ENCODE peak calls at places on chromosomes 2 and 18, in ten cellular contexts. One of them, this sample, is unnamed.

GRCh38 chr2:239534581-239535412 is 134.0 kb upstream of the HDAC4 start:
- DNase-seq in iPS DF 6.9: no peak
- DNase-seq in aorta: no peak
- DNase-seq in CD4-positive, alpha-beta T cell: no peak
- DNase-seq in fibroblast of lung: no peak
- DNase-seq in H1: no peak
- DNase-seq in A549: no peak
- DNase-seq in psoas muscle: no peak
- DNase-seq in stomach: no peak
- DNase-seq in right cardiac atrium: no peak
- DNase-seq in this sample: no peak

GRCh38 chr2:152098798-152099654 is at the start of gene CACNB4:
- DNase-seq in iPS DF 6.9: no peak
- DNase-seq in aorta: peak
- DNase-seq in CD4-positive, alpha-beta T cell: no peak
- DNase-seq in fibroblast of lung: no peak
- DNase-seq in H1: peak
- DNase-seq in A549: peak
- DNase-seq in psoas muscle: no peak
- DNase-seq in stomach: peak
- DNase-seq in right cardiac atrium: peak
- DNase-seq in this sample: no peak

GRCh38 chr2:96251721-96252292 is 14.0 kb downstream of the TMEM127 start:
- DNase-seq in iPS DF 6.9: no peak
- DNase-seq in aorta: peak
- DNase-seq in CD4-positive, alpha-beta T cell: no peak
- DNase-seq in fibroblast of lung: peak
- DNase-seq in H1: no peak
- DNase-seq in A549: peak
- DNase-seq in psoas muscle: peak
- DNase-seq in stomach: peak
- DNase-seq in right cardiac atrium: peak
- DNase-seq in this sample: no peak

GRCh38 chr18:59994357-59994756 is 94.6 kb downstream of the PMAIP1 start:
- DNase-seq in iPS DF 6.9: no peak
- DNase-seq in aorta: no peak
- DNase-seq in CD4-positive, alpha-beta T cell: no peak
- DNase-seq in fibroblast of lung: no peak
- DNase-seq in H1: no peak
- DNase-seq in A549: no peak
- DNase-seq in psoas muscle: no peak
- DNase-seq in stomach: no peak
- DNase-seq in right cardiac atrium: no peak
- DNase-seq in this sample: no peak

GRCh38 chr2:217551229-217551909 is 451.4 kb downstream of the TNS1 start:
- DNase-seq in iPS DF 6.9: no peak
- DNase-seq in aorta: no peak
- DNase-seq in CD4-positive, alpha-beta T cell: no peak
- DNase-seq in fibroblast of lung: peak
- DNase-seq in H1: no peak
- DNase-seq in A549: peak
- DNase-seq in psoas muscle: no peak
- DNase-seq in stomach: no peak
- DNase-seq in right cardiac atrium: no peak
- DNase-seq in this sample: no peak

GRCh38 chr2:3007135-3007534 is 370.5 kb downstream of the EIPR1 start:
- DNase-seq in iPS DF 6.9: no peak
- DNase-seq in aorta: no peak
- DNase-seq in CD4-positive, alpha-beta T cell: no peak
- DNase-seq in fibroblast of lung: no peak
- DNase-seq in H1: no peak
- DNase-seq in A549: no peak
- DNase-seq in psoas muscle: no peak
- DNase-seq in stomach: no peak
- DNase-seq in right cardiac atrium: no peak
- DNase-seq in this sample: no peak

GRCh38 chr2:236554629-236555282 is 14.9 kb upstream of the ACKR3 start:
- DNase-seq in iPS DF 6.9: no peak
- DNase-seq in aorta: no peak
- DNase-seq in CD4-positive, alpha-beta T cell: no peak
- DNase-seq in fibroblast of lung: no peak
- DNase-seq in H1: no peak
- DNase-seq in A549: no peak
- DNase-seq in psoas muscle: no peak
- DNase-seq in stomach: no peak
- DNase-seq in right cardiac atrium: peak
- DNase-seq in this sample: no peak

GRCh38 chr2:25354116-25354515 is 12.4 kb upstream of the DNMT3A start:
- DNase-seq in iPS DF 6.9: no peak
- DNase-seq in aorta: no peak
- DNase-seq in CD4-positive, alpha-beta T cell: no peak
- DNase-seq in fibroblast of lung: no peak
- DNase-seq in H1: no peak
- DNase-seq in A549: no peak
- DNase-seq in psoas muscle: peak
- DNase-seq in stomach: no peak
- DNase-seq in right cardiac atrium: no peak
- DNase-seq in this sample: no peak

GRCh38 chr2:222307978-222308479 is 9.2 kb upstream of the PAX3 start:
- DNase-seq in iPS DF 6.9: no peak
- DNase-seq in aorta: no peak
- DNase-seq in CD4-positive, alpha-beta T cell: no peak
- DNase-seq in fibroblast of lung: no peak
- DNase-seq in H1: peak
- DNase-seq in A549: no peak
- DNase-seq in psoas muscle: no peak
- DNase-seq in stomach: no peak
- DNase-seq in right cardiac atrium: no peak
- DNase-seq in this sample: no peak

GRCh38 chr18:75915941-75916640 is 488.6 kb upstream of the SMIM21 start:
- DNase-seq in iPS DF 6.9: peak
- DNase-seq in aorta: no peak
- DNase-seq in CD4-positive, alpha-beta T cell: no peak
- DNase-seq in fibroblast of lung: peak
- DNase-seq in H1: peak
- DNase-seq in A549: no peak
- DNase-seq in psoas muscle: no peak
- DNase-seq in stomach: no peak
- DNase-seq in right cardiac atrium: peak
- DNase-seq in this sample: no peak

GRCh38 chr18:76494181-76494540 is 881 bp downstream of the ZNF516 start:
- DNase-seq in iPS DF 6.9: no peak
- DNase-seq in aorta: peak
- DNase-seq in CD4-positive, alpha-beta T cell: no peak
- DNase-seq in fibroblast of lung: peak
- DNase-seq in H1: no peak
- DNase-seq in A549: peak
- DNase-seq in psoas muscle: peak
- DNase-seq in stomach: no peak
- DNase-seq in right cardiac atrium: peak
- DNase-seq in this sample: no peak

GRCh38 chr2:8676191-8676914 is 5.5 kb upstream of the ID2 start:
- DNase-seq in iPS DF 6.9: no peak
- DNase-seq in aorta: peak
- DNase-seq in CD4-positive, alpha-beta T cell: no peak
- DNase-seq in fibroblast of lung: peak
- DNase-seq in H1: peak
- DNase-seq in A549: no peak
- DNase-seq in psoas muscle: peak
- DNase-seq in stomach: peak
- DNase-seq in right cardiac atrium: peak
- DNase-seq in this sample: no peak

GRCh38 chr2:205758051-205758450 is 75.8 kb downstream of the NRP2 start:
- DNase-seq in iPS DF 6.9: no peak
- DNase-seq in aorta: no peak
- DNase-seq in CD4-positive, alpha-beta T cell: no peak
- DNase-seq in fibroblast of lung: peak
- DNase-seq in H1: no peak
- DNase-seq in A549: no peak
- DNase-seq in psoas muscle: no peak
- DNase-seq in stomach: no peak
- DNase-seq in right cardiac atrium: peak
- DNase-seq in this sample: no peak

GRCh38 chr2:237593596-237594310 is 3.2 kb upstream of the RAB17 start:
- DNase-seq in iPS DF 6.9: no peak
- DNase-seq in aorta: peak
- DNase-seq in CD4-positive, alpha-beta T cell: no peak
- DNase-seq in fibroblast of lung: no peak
- DNase-seq in H1: no peak
- DNase-seq in A549: no peak
- DNase-seq in psoas muscle: no peak
- DNase-seq in stomach: no peak
- DNase-seq in right cardiac atrium: no peak
- DNase-seq in this sample: no peak

GRCh38 chr2:206693399-206694137 is 24.6 kb downstream of the DYTN start:
- DNase-seq in iPS DF 6.9: peak
- DNase-seq in aorta: no peak
- DNase-seq in CD4-positive, alpha-beta T cell: no peak
- DNase-seq in fibroblast of lung: peak
- DNase-seq in H1: peak
- DNase-seq in A549: peak
- DNase-seq in psoas muscle: no peak
- DNase-seq in stomach: no peak
- DNase-seq in right cardiac atrium: no peak
- DNase-seq in this sample: peak

GRCh38 chr2:151071382-151071781 is 190.3 kb downstream of the RBM43 start:
- DNase-seq in iPS DF 6.9: peak
- DNase-seq in aorta: no peak
- DNase-seq in CD4-positive, alpha-beta T cell: no peak
- DNase-seq in fibroblast of lung: peak
- DNase-seq in H1: no peak
- DNase-seq in A549: no peak
- DNase-seq in psoas muscle: no peak
- DNase-seq in stomach: no peak
- DNase-seq in right cardiac atrium: no peak
- DNase-seq in this sample: no peak

GRCh38 chr2:61705625-61706024 is 148.2 kb downstream of the FAM161A start:
- DNase-seq in iPS DF 6.9: no peak
- DNase-seq in aorta: no peak
- DNase-seq in CD4-positive, alpha-beta T cell: no peak
- DNase-seq in fibroblast of lung: no peak
- DNase-seq in H1: no peak
- DNase-seq in A549: no peak
- DNase-seq in psoas muscle: peak
- DNase-seq in stomach: no peak
- DNase-seq in right cardiac atrium: no peak
- DNase-seq in this sample: no peak

GRCh38 chr2:96737251-96737650 is 2.6 kb downstream of the LMAN2L start:
- DNase-seq in iPS DF 6.9: no peak
- DNase-seq in aorta: no peak
- DNase-seq in CD4-positive, alpha-beta T cell: no peak
- DNase-seq in fibroblast of lung: no peak
- DNase-seq in H1: no peak
- DNase-seq in A549: no peak
- DNase-seq in psoas muscle: no peak
- DNase-seq in stomach: no peak
- DNase-seq in right cardiac atrium: no peak
- DNase-seq in this sample: no peak

GRCh38 chr2:119682578-119682977 is 3.6 kb downstream of the TMEM177 start:
- DNase-seq in iPS DF 6.9: no peak
- DNase-seq in aorta: no peak
- DNase-seq in CD4-positive, alpha-beta T cell: no peak
- DNase-seq in fibroblast of lung: no peak
- DNase-seq in H1: no peak
- DNase-seq in A549: no peak
- DNase-seq in psoas muscle: no peak
- DNase-seq in stomach: peak
- DNase-seq in right cardiac atrium: no peak
- DNase-seq in this sample: no peak

GRCh38 chr2:64017811-64018714 is 1.2 kb downstream of the VPS54 start:
- DNase-seq in iPS DF 6.9: no peak
- DNase-seq in aorta: no peak
- DNase-seq in CD4-positive, alpha-beta T cell: no peak
- DNase-seq in fibroblast of lung: peak
- DNase-seq in H1: no peak
- DNase-seq in A549: no peak
- DNase-seq in psoas muscle: no peak
- DNase-seq in stomach: no peak
- DNase-seq in right cardiac atrium: no peak
- DNase-seq in this sample: no peak
- H3K27ac ChIP-seq in iPS DF 6.9: no peak
- H3K27ac ChIP-seq in aorta: peak
- H3K27ac ChIP-seq in CD4-positive, alpha-beta T cell: no peak
- H3K27ac ChIP-seq in fibroblast of lung: peak
- H3K27ac ChIP-seq in H1: no peak
- H3K27ac ChIP-seq in A549: peak
- H3K27ac ChIP-seq in psoas muscle: peak
- H3K27ac ChIP-seq in stomach: peak
- H3K27ac ChIP-seq in right cardiac atrium: peak
- H3K27ac ChIP-seq in this sample: peak

GRCh38 chr2:203649176-203649814 is 57.1 kb upstream of the CD28 start:
- DNase-seq in iPS DF 6.9: no peak
- DNase-seq in aorta: no peak
- DNase-seq in CD4-positive, alpha-beta T cell: no peak
- DNase-seq in fibroblast of lung: no peak
- DNase-seq in H1: no peak
- DNase-seq in A549: no peak
- DNase-seq in psoas muscle: no peak
- DNase-seq in stomach: no peak
- DNase-seq in right cardiac atrium: peak
- DNase-seq in this sample: no peak
- H3K27ac ChIP-seq in iPS DF 6.9: no peak
- H3K27ac ChIP-seq in aorta: no peak
- H3K27ac ChIP-seq in CD4-positive, alpha-beta T cell: no peak
- H3K27ac ChIP-seq in fibroblast of lung: no peak
- H3K27ac ChIP-seq in H1: no peak
- H3K27ac ChIP-seq in A549: peak
- H3K27ac ChIP-seq in psoas muscle: peak
- H3K27ac ChIP-seq in stomach: peak
- H3K27ac ChIP-seq in right cardiac atrium: peak
- H3K27ac ChIP-seq in this sample: peak

GRCh38 chr2:235000426-235001236 is 48.8 kb downstream of the SH3BP4 start:
- DNase-seq in iPS DF 6.9: no peak
- DNase-seq in aorta: no peak
- DNase-seq in CD4-positive, alpha-beta T cell: no peak
- DNase-seq in fibroblast of lung: no peak
- DNase-seq in H1: no peak
- DNase-seq in A549: no peak
- DNase-seq in psoas muscle: peak
- DNase-seq in stomach: peak
- DNase-seq in right cardiac atrium: no peak
- DNase-seq in this sample: no peak
- H3K27ac ChIP-seq in iPS DF 6.9: no peak
- H3K27ac ChIP-seq in aorta: no peak
- H3K27ac ChIP-seq in CD4-positive, alpha-beta T cell: no peak
- H3K27ac ChIP-seq in fibroblast of lung: no peak
- H3K27ac ChIP-seq in H1: no peak
- H3K27ac ChIP-seq in A549: peak
- H3K27ac ChIP-seq in psoas muscle: no peak
- H3K27ac ChIP-seq in stomach: peak
- H3K27ac ChIP-seq in right cardiac atrium: no peak
- H3K27ac ChIP-seq in this sample: no peak

DNA sequence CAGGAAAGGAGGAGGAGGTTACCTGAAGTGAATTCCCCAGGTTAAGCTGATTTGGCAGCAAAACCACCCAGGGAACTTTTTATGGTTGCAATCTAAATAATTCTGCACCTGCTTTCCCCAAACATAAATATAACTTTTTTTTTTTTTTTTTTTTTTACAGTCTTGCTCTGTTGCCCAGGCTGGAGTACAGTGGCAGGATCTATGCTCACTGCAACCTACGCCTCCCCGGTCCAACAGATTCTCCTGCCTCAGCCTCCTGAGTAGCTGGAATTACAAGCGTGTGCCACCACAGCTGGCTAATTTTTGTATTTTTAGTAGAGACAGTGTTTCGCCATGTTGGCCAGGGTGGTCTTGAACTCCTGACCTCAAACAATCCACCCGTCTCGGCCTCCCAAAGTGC is 16.1 kb upstream of the PPP1CB start:
- DNase-seq in iPS DF 6.9: no peak
- DNase-seq in aorta: no peak
- DNase-seq in CD4-positive, alpha-beta T cell: no peak
- DNase-seq in fibroblast of lung: no peak
- DNase-seq in H1: no peak
- DNase-seq in A549: no peak
- DNase-seq in psoas muscle: no peak
- DNase-seq in stomach: no peak
- DNase-seq in right cardiac atrium: no peak
- DNase-seq in this sample: no peak
- H3K27ac ChIP-seq in iPS DF 6.9: no peak
- H3K27ac ChIP-seq in aorta: peak
- H3K27ac ChIP-seq in CD4-positive, alpha-beta T cell: no peak
- H3K27ac ChIP-seq in fibroblast of lung: no peak
- H3K27ac ChIP-seq in H1: no peak
- H3K27ac ChIP-seq in A549: no peak
- H3K27ac ChIP-seq in psoas muscle: peak
- H3K27ac ChIP-seq in stomach: peak
- H3K27ac ChIP-seq in right cardiac atrium: peak
- H3K27ac ChIP-seq in this sample: no peak